ENCODE peak calls at places on chromosomes 7 and 10, in seven cellular contexts. W, Q, H, Z, O, I and A are unnamed samples.
A peak's percentile ranks its signal among the peaks of the same experiment; 100 is the strongest.

GRCh38 chr10:13790196-13790595 is 203.4 kb downstream of the PRPF18 start:
- DNase-seq in W (no peak), Q (no peak), H (no peak), Z (no peak), O (no peak), I (no peak), A (no peak)

GRCh38 chr7:43296306-43296705 is 183.9 kb downstream of the HECW1 start:
- DNase-seq in W (no peak), Q (no peak), H (no peak), Z (no peak), O (no peak), I (no peak), A (no peak)

GRCh38 chr10:62079885-62080559 is 178.5 kb downstream of the ARID5B start:
- DNase-seq in W (no peak), Q (no peak), H (peak; percentile 50), Z (no peak), O (no peak), I (no peak), A (no peak)

GRCh38 chr10:119723624-119724023 is 2.2 kb upstream of the INPP5F start:
- DNase-seq in W (no peak), Q (no peak), H (no peak), Z (no peak), O (no peak), I (no peak), A (no peak)

GRCh38 chr7:19143930-19144574 is 1.2 kb downstream of the FERD3L start:
- DNase-seq in W (no peak), Q (no peak), H (no peak), Z (no peak), O (no peak), I (no peak), A (no peak)

GRCh38 chr10:71191459-71192113 is 20.8 kb upstream of the UNC5B start:
- DNase-seq in W (no peak), Q (no peak), H (no peak), Z (no peak), O (no peak), I (no peak), A (no peak)

GRCh38 chr10:56551037-56551436 is 190.0 kb upstream of the ZWINT start:
- DNase-seq in W (no peak), Q (no peak), H (no peak), Z (no peak), O (no peak), I (no peak), A (no peak)

GRCh38 chr7:22732556-22733126 is 5.6 kb downstream of the IL6 start:
- DNase-seq in W (peak; percentile 35), Q (no peak), H (no peak), Z (no peak), O (no peak), I (no peak), A (no peak)

GRCh38 chr7:83449781-83450180 is 199.2 kb downstream of the SEMA3E start:
- DNase-seq in W (no peak), Q (no peak), H (no peak), Z (no peak), O (no peak), I (no peak), A (no peak)

GRCh38 chr7:47688311-47689100 is 106.6 kb upstream of the TNS3 start:
- DNase-seq in W (no peak), Q (no peak), H (no peak), Z (no peak), O (no peak), I (no peak), A (no peak)

GRCh38 chr10:58384536-58384998 is 643 bp upstream of the TFAM start:
- DNase-seq in W (no peak), Q (no peak), H (peak; percentile 28), Z (no peak), O (no peak), I (no peak), A (no peak)

GRCh38 chr10:14855453-14855852 is 17.3 kb downstream of the HSPA14 start:
- DNase-seq in W (no peak), Q (no peak), H (no peak), Z (no peak), O (no peak), I (no peak), A (no peak)

GRCh38 chr7:55349126-55349525 is 16.0 kb upstream of the LANCL2 start:
- DNase-seq in W (no peak), Q (no peak), H (no peak), Z (peak; percentile 56), O (no peak), I (no peak), A (no peak)

GRCh38 chr10:48473704-48474103 is 131.2 kb downstream of the ARHGAP22 start:
- DNase-seq in W (no peak), Q (no peak), H (no peak), Z (no peak), O (no peak), I (no peak), A (peak; percentile 4)

GRCh38 chr10:122057841-122058240 is 68.9 kb downstream of the TACC2 start:
- DNase-seq in W (no peak), Q (no peak), H (no peak), Z (no peak), O (no peak), I (no peak), A (no peak)

GRCh38 chr7:21782996-21783395 is 162.7 kb downstream of the CDCA7L start:
- DNase-seq in W (no peak), Q (no peak), H (no peak), Z (no peak), O (no peak), I (no peak), A (no peak)

GRCh38 chr7:68321776-68322496 is 1276.3 kb upstream of the AUTS2 start:
- DNase-seq in W (peak; percentile 57), Q (no peak), H (no peak), Z (no peak), O (no peak), I (no peak), A (no peak)

GRCh38 chr7:142231716-142232115 is 26.1 kb downstream of the PRSS58 start:
- DNase-seq in W (peak; percentile 36), Q (no peak), H (no peak), Z (no peak), O (no peak), I (no peak), A (no peak)

GRCh38 chr10:68598978-68599753 is 39.0 kb downstream of the TET1 start:
- DNase-seq in W (peak; percentile 46), Q (no peak), H (no peak), Z (peak; percentile 89), O (no peak), I (no peak), A (no peak)

GRCh38 chr10:34109481-34109880 is 705.6 kb downstream of the PARD3 start:
- DNase-seq in W (no peak), Q (no peak), H (no peak), Z (no peak), O (no peak), I (no peak), A (no peak)

GRCh38 chr7:8210845-8211724 is 50.9 kb downstream of the ICA1 start:
- DNase-seq in W (no peak), Q (no peak), H (no peak), Z (no peak), O (no peak), I (no peak), A (no peak)

GRCh38 chr10:110498982-110499795 is 1.5 kb downstream of the DUSP5 start:
- DNase-seq in W (peak; percentile 55), Q (no peak), H (no peak), Z (peak; percentile 62), O (peak; percentile 12), I (no peak), A (no peak)